ENCODE peak calls at places on chromosomes 1 and 21, in eight cellular contexts. Q, C, G, O, P, D, J and E are unnamed samples.

GRCh38 chr1:202230939-202231645 is 37.5 kb downstream of the LGR6 start:
- DNase-seq in Q (no peak), C (no peak), G (no peak), O (no peak), P (no peak), D (no peak), J (no peak), E (no peak)

GRCh38 chr1:246320286-246320685 is 186.8 kb downstream of the SMYD3 start:
- DNase-seq in Q (no peak), C (no peak), G (no peak), O (no peak), P (no peak), D (no peak), J (no peak), E (no peak)

GRCh38 chr1:68231627-68232303 is 558 bp downstream of the WLS start:
- DNase-seq in Q (no peak), C (peak), G (peak), O (no peak), P (no peak), D (peak), J (peak), E (peak)

GRCh38 chr21:44426663-44427191 is 28.6 kb upstream of the LRRC3 start:
- DNase-seq in Q (no peak), C (no peak), G (peak), O (no peak), P (no peak), D (no peak), J (no peak), E (peak)

GRCh38 chr1:248686815-248687214 is 15.8 kb downstream of the OR14I1 start:
- DNase-seq in Q (no peak), C (peak), G (no peak), O (no peak), P (peak), D (no peak), J (no peak), E (no peak)

GRCh38 chr1:41925712-41926111 is 7.0 kb upstream of the HIVEP3 start:
- DNase-seq in Q (no peak), C (no peak), G (no peak), O (no peak), P (no peak), D (no peak), J (no peak), E (no peak)

GRCh38 chr1:204740354-204740753 is 54.8 kb upstream of the LRRN2 start:
- DNase-seq in Q (no peak), C (no peak), G (no peak), O (no peak), P (no peak), D (no peak), J (no peak), E (no peak)

GRCh38 chr1:67570473-67571143 is 114.4 kb upstream of the GADD45A start:
- DNase-seq in Q (no peak), C (no peak), G (no peak), O (no peak), P (no peak), D (no peak), J (no peak), E (no peak)

GRCh38 chr1:228452194-228453021 is 34.8 kb upstream of the RNF187 start:
- DNase-seq in Q (no peak), C (no peak), G (no peak), O (no peak), P (no peak), D (no peak), J (no peak), E (no peak)

GRCh38 chr1:92410706-92411105 is 76.0 kb downstream of the GFI1 start:
- DNase-seq in Q (no peak), C (no peak), G (no peak), O (no peak), P (peak), D (no peak), J (no peak), E (no peak)

GRCh38 chr1:42756956-42757891 is 9.6 kb downstream of the P3H1 start:
- DNase-seq in Q (peak), C (peak), G (no peak), O (peak), P (no peak), D (no peak), J (no peak), E (no peak)

GRCh38 chr1:151461694-151462093 is 2.4 kb upstream of the POGZ start:
- DNase-seq in Q (no peak), C (no peak), G (no peak), O (no peak), P (no peak), D (no peak), J (no peak), E (no peak)

GRCh38 chr1:47797555-47797954 is 199.6 kb downstream of the TRABD2B start:
- DNase-seq in Q (no peak), C (no peak), G (no peak), O (no peak), P (no peak), D (no peak), J (no peak), E (no peak)

GRCh38 chr1:234620272-234620711 is 10.3 kb upstream of the IRF2BP2 start:
- DNase-seq in Q (no peak), C (no peak), G (no peak), O (peak), P (no peak), D (no peak), J (no peak), E (no peak)

GRCh38 chr1:57553666-57554065 is 129.8 kb upstream of the DAB1 start:
- DNase-seq in Q (no peak), C (no peak), G (no peak), O (no peak), P (no peak), D (no peak), J (no peak), E (no peak)

GRCh38 chr1:39462074-39462473 is 29.4 kb upstream of the BMP8A start:
- DNase-seq in Q (no peak), C (no peak), G (no peak), O (no peak), P (no peak), D (no peak), J (no peak), E (no peak)

GRCh38 chr21:14923468-14923867 is 141.3 kb downstream of the NRIP1 start:
- DNase-seq in Q (no peak), C (no peak), G (no peak), O (no peak), P (no peak), D (peak), J (no peak), E (no peak)

GRCh38 chr1:16155537-16156410 is at the start of gene EPHA2:
- DNase-seq in Q (peak), C (peak), G (peak), O (no peak), P (no peak), D (no peak), J (peak), E (peak)

GRCh38 chr1:244653439-244654283 is 735 bp downstream of the DESI2 start:
- DNase-seq in Q (no peak), C (no peak), G (peak), O (no peak), P (no peak), D (no peak), J (peak), E (no peak)

GRCh38 chr1:232018512-232019340 is 392.1 kb downstream of the DISC1 start:
- DNase-seq in Q (no peak), C (no peak), G (no peak), O (no peak), P (no peak), D (no peak), J (no peak), E (no peak)

GRCh38 chr1:234858722-234859121 is 248.7 kb upstream of the IRF2BP2 start:
- DNase-seq in Q (no peak), C (no peak), G (no peak), O (no peak), P (no peak), D (no peak), J (no peak), E (no peak)

GRCh38 chr1:195664628-195665027 is 943.6 kb downstream of the KCNT2 start:
- DNase-seq in Q (no peak), C (no peak), G (no peak), O (no peak), P (no peak), D (no peak), J (no peak), E (no peak)

GRCh38 chr21:20259035-20259867 is 739.0 kb upstream of the NCAM2 start:
- DNase-seq in Q (no peak), C (no peak), G (no peak), O (no peak), P (no peak), D (no peak), J (no peak), E (no peak)

GRCh38 chr1:64969305-64970066 is 3.1 kb upstream of the JAK1 start:
- DNase-seq in Q (no peak), C (no peak), G (no peak), O (no peak), P (no peak), D (no peak), J (no peak), E (no peak)